ENCODE peak calls at places on chromosome 1, in eight cellular contexts. One of them, this sample, is unnamed.

GRCh38 chr1:220775238-220775853 is 11.4 kb upstream of the MTARC1 start:
- DNase-seq in neuronal stem cell: no peak
- DNase-seq in IMR-90: no peak
- DNase-seq in body of pancreas: peak; percentile 47
- DNase-seq in fibroblast of lung: peak; percentile 38
- DNase-seq in A673: peak; percentile 41
- DNase-seq in H9: peak; percentile 54
- DNase-seq in Caco-2: peak; percentile 69
- DNase-seq in this sample: no peak

GRCh38 chr1:174217787-174218574 is 58.7 kb downstream of the RABGAP1L start:
- DNase-seq in neuronal stem cell: peak; percentile 15
- DNase-seq in H9: no peak
- DNase-seq in A673: peak; percentile 60
- DNase-seq in IMR-90: peak; percentile 54
- DNase-seq in body of pancreas: no peak
- DNase-seq in Caco-2: peak; percentile 24
- DNase-seq in fibroblast of lung: peak; percentile 64
- DNase-seq in this sample: no peak

GRCh38 chr1:93702102-93702827 is 20.6 kb upstream of the BCAR3 start:
- DNase-seq in body of pancreas: no peak
- DNase-seq in fibroblast of lung: peak; percentile 26
- DNase-seq in IMR-90: no peak
- DNase-seq in A673: no peak
- DNase-seq in H9: peak; percentile 10
- DNase-seq in neuronal stem cell: no peak
- DNase-seq in Caco-2: no peak
- DNase-seq in this sample: no peak

GRCh38 chr1:31759266-31760023 is 4.7 kb downstream of the ADGRB2 start:
- DNase-seq in body of pancreas: no peak
- DNase-seq in IMR-90: peak; percentile 32
- DNase-seq in neuronal stem cell: no peak
- DNase-seq in H9: no peak
- DNase-seq in Caco-2: no peak
- DNase-seq in A673: no peak
- DNase-seq in fibroblast of lung: no peak
- DNase-seq in this sample: no peak

GRCh38 chr1:180501865-180502360 is 464 bp downstream of the ACBD6 start:
- DNase-seq in body of pancreas: peak; percentile 50
- DNase-seq in neuronal stem cell: no peak
- DNase-seq in A673: no peak
- DNase-seq in IMR-90: no peak
- DNase-seq in H9: peak; percentile 90
- DNase-seq in fibroblast of lung: no peak
- DNase-seq in Caco-2: no peak
- DNase-seq in this sample: no peak

GRCh38 chr1:87109012-87109411 is 194.6 kb downstream of the HS2ST1 start:
- DNase-seq in Caco-2: no peak
- DNase-seq in fibroblast of lung: no peak
- DNase-seq in IMR-90: peak; percentile 18
- DNase-seq in H9: no peak
- DNase-seq in A673: no peak
- DNase-seq in body of pancreas: no peak
- DNase-seq in neuronal stem cell: no peak
- DNase-seq in this sample: no peak

GRCh38 chr1:54486864-54487263 is 61.2 kb upstream of the ACOT11 start:
- DNase-seq in Caco-2: no peak
- DNase-seq in H9: no peak
- DNase-seq in neuronal stem cell: no peak
- DNase-seq in body of pancreas: no peak
- DNase-seq in IMR-90: no peak
- DNase-seq in A673: no peak
- DNase-seq in fibroblast of lung: no peak
- DNase-seq in this sample: no peak

GRCh38 chr1:44294588-44295007 is 60.5 kb downstream of the ERI3 start:
- DNase-seq in body of pancreas: no peak
- DNase-seq in A673: no peak
- DNase-seq in neuronal stem cell: no peak
- DNase-seq in H9: peak; percentile 73
- DNase-seq in Caco-2: peak; percentile 50
- DNase-seq in IMR-90: peak; percentile 79
- DNase-seq in fibroblast of lung: peak; percentile 76
- DNase-seq in this sample: peak; percentile 43

GRCh38 chr1:67339623-67340343 is 32.1 kb downstream of the IL12RB2 start:
- DNase-seq in body of pancreas: no peak
- DNase-seq in neuronal stem cell: no peak
- DNase-seq in H9: no peak
- DNase-seq in fibroblast of lung: peak; percentile 50
- DNase-seq in A673: no peak
- DNase-seq in IMR-90: peak; percentile 77
- DNase-seq in Caco-2: no peak
- DNase-seq in this sample: no peak

GRCh38 chr1:177243773-177244172 is 73.0 kb downstream of the BRINP2 start:
- DNase-seq in Caco-2: no peak
- DNase-seq in fibroblast of lung: no peak
- DNase-seq in neuronal stem cell: no peak
- DNase-seq in A673: no peak
- DNase-seq in H9: no peak
- DNase-seq in IMR-90: no peak
- DNase-seq in body of pancreas: no peak
- DNase-seq in this sample: no peak

GRCh38 chr1:232017057-232017456 is 390.5 kb downstream of the DISC1 start:
- DNase-seq in fibroblast of lung: peak; percentile 15
- DNase-seq in IMR-90: peak; percentile 15
- DNase-seq in neuronal stem cell: no peak
- DNase-seq in H9: no peak
- DNase-seq in body of pancreas: no peak
- DNase-seq in A673: no peak
- DNase-seq in Caco-2: no peak
- DNase-seq in this sample: no peak

GRCh38 chr1:108893141-108893530 is 16.4 kb downstream of the GPSM2 start:
- DNase-seq in neuronal stem cell: no peak
- DNase-seq in body of pancreas: no peak
- DNase-seq in IMR-90: peak; percentile 23
- DNase-seq in A673: no peak
- DNase-seq in fibroblast of lung: no peak
- DNase-seq in H9: no peak
- DNase-seq in Caco-2: no peak
- DNase-seq in this sample: no peak

GRCh38 chr1:77220687-77221463 is 1.6 kb upstream of the PIGK start:
- DNase-seq in fibroblast of lung: peak; percentile 64
- DNase-seq in body of pancreas: no peak
- DNase-seq in neuronal stem cell: no peak
- DNase-seq in A673: no peak
- DNase-seq in H9: no peak
- DNase-seq in IMR-90: peak; percentile 85
- DNase-seq in Caco-2: no peak
- DNase-seq in this sample: no peak

GRCh38 chr1:17485280-17485679 is 45.8 kb upstream of the RCC2 start:
- DNase-seq in body of pancreas: no peak
- DNase-seq in IMR-90: peak; percentile 10
- DNase-seq in H9: peak; percentile 70
- DNase-seq in Caco-2: peak; percentile 35
- DNase-seq in A673: peak; percentile 25
- DNase-seq in fibroblast of lung: peak; percentile 18
- DNase-seq in neuronal stem cell: no peak
- DNase-seq in this sample: no peak

GRCh38 chr1:202691846-202692245 is 18.4 kb downstream of the SYT2 start:
- DNase-seq in H9: no peak
- DNase-seq in IMR-90: no peak
- DNase-seq in neuronal stem cell: no peak
- DNase-seq in fibroblast of lung: no peak
- DNase-seq in Caco-2: no peak
- DNase-seq in A673: no peak
- DNase-seq in body of pancreas: no peak
- DNase-seq in this sample: no peak

GRCh38 chr1:15803380-15803779 is 4.1 kb downstream of the UQCRHL start:
- DNase-seq in Caco-2: no peak
- DNase-seq in body of pancreas: no peak
- DNase-seq in fibroblast of lung: peak; percentile 53
- DNase-seq in H9: peak; percentile 63
- DNase-seq in neuronal stem cell: no peak
- DNase-seq in IMR-90: peak; percentile 38
- DNase-seq in A673: peak; percentile 57
- DNase-seq in this sample: no peak

GRCh38 chr1:97392701-97393100 is 528.1 kb downstream of the DPYD start:
- DNase-seq in neuronal stem cell: no peak
- DNase-seq in Caco-2: no peak
- DNase-seq in fibroblast of lung: no peak
- DNase-seq in body of pancreas: no peak
- DNase-seq in IMR-90: no peak
- DNase-seq in A673: no peak
- DNase-seq in H9: no peak
- DNase-seq in this sample: no peak

GRCh38 chr1:200048244-200048643 is 20.7 kb downstream of the NR5A2 start:
- DNase-seq in H9: peak; percentile 97
- DNase-seq in body of pancreas: no peak
- DNase-seq in Caco-2: no peak
- DNase-seq in IMR-90: no peak
- DNase-seq in A673: no peak
- DNase-seq in neuronal stem cell: peak; percentile 24
- DNase-seq in fibroblast of lung: no peak
- DNase-seq in this sample: no peak

GRCh38 chr1:200053091-200053490 is 25.6 kb downstream of the NR5A2 start:
- DNase-seq in IMR-90: no peak
- DNase-seq in neuronal stem cell: no peak
- DNase-seq in fibroblast of lung: peak; percentile 48
- DNase-seq in H9: no peak
- DNase-seq in body of pancreas: no peak
- DNase-seq in Caco-2: no peak
- DNase-seq in A673: no peak
- DNase-seq in this sample: no peak

GRCh38 chr1:200053639-200054038 is 26.1 kb downstream of the NR5A2 start:
- DNase-seq in Caco-2: no peak
- DNase-seq in neuronal stem cell: no peak
- DNase-seq in fibroblast of lung: no peak
- DNase-seq in body of pancreas: peak; percentile 12
- DNase-seq in A673: no peak
- DNase-seq in IMR-90: peak; percentile 7
- DNase-seq in H9: no peak
- DNase-seq in this sample: no peak

GRCh38 chr1:200051620-200052019 is 24.1 kb downstream of the NR5A2 start:
- DNase-seq in A673: no peak
- DNase-seq in neuronal stem cell: no peak
- DNase-seq in H9: no peak
- DNase-seq in body of pancreas: no peak
- DNase-seq in Caco-2: no peak
- DNase-seq in IMR-90: no peak
- DNase-seq in fibroblast of lung: no peak
- DNase-seq in this sample: no peak
- H3K27me3 ChIP-seq in A673: peaks cover 23% of the 10 kb centered on the region
- H3K27me3 ChIP-seq in neuronal stem cell: no peaks in the 10 kb centered on the region
- H3K27me3 ChIP-seq in H9: no peaks in the 10 kb centered on the region
- H3K27me3 ChIP-seq in body of pancreas: no peaks in the 10 kb centered on the region
- H3K27me3 ChIP-seq in Caco-2: no peaks in the 10 kb centered on the region
- H3K27me3 ChIP-seq in IMR-90: peaks cover 4% of the 10 kb centered on the region
- H3K27me3 ChIP-seq in fibroblast of lung: peaks cover 2% of the 10 kb centered on the region
- H3K27me3 ChIP-seq in this sample: peaks cover 1% of the 10 kb centered on the region

DNA sequence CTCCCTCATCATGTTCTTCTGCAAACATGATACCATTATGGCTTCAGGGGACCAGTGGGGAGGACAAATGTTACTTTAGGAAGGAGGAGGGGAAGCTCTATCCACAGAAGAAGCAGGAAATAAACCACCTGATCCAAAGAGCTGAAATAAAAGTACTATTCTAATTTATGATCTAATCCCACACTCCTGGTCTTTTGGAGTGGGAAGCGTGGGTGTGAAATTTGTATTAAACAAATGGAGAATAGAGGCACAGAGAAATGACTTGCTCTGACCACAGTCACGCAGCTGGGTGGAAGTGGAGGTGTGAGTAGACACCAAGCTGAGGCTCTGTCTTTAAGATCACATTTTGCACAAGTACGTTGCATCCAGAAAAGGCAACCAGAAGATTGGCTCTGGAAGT is 14.5 kb upstream of the STUM start:
- DNase-seq in body of pancreas: no peak
- DNase-seq in IMR-90: no peak
- DNase-seq in neuronal stem cell: no peak
- DNase-seq in H9: no peak
- DNase-seq in Caco-2: no peak
- DNase-seq in A673: no peak
- DNase-seq in fibroblast of lung: no peak
- DNase-seq in this sample: no peak
- H3K27me3 ChIP-seq in body of pancreas: no peaks in the 10 kb centered on the region
- H3K27me3 ChIP-seq in IMR-90: peaks cover 19% of the 10 kb centered on the region
- H3K27me3 ChIP-seq in neuronal stem cell: peaks cover 21% of the 10 kb centered on the region
- H3K27me3 ChIP-seq in H9: no peaks in the 10 kb centered on the region
- H3K27me3 ChIP-seq in Caco-2: no peaks in the 10 kb centered on the region
- H3K27me3 ChIP-seq in A673: no peaks in the 10 kb centered on the region
- H3K27me3 ChIP-seq in fibroblast of lung: peaks cover 2% of the 10 kb centered on the region
- H3K27me3 ChIP-seq in this sample: no peaks in the 10 kb centered on the region

GRCh38 chr1:30011970-30012369 is 711.4 kb downstream of the MATN1 start:
- DNase-seq in Caco-2: no peak
- DNase-seq in neuronal stem cell: no peak
- DNase-seq in fibroblast of lung: no peak
- DNase-seq in A673: no peak
- DNase-seq in IMR-90: no peak
- DNase-seq in body of pancreas: no peak
- DNase-seq in H9: no peak
- DNase-seq in this sample: no peak
- H3K27me3 ChIP-seq in Caco-2: no peaks in the 10 kb centered on the region
- H3K27me3 ChIP-seq in neuronal stem cell: no peaks in the 10 kb centered on the region
- H3K27me3 ChIP-seq in fibroblast of lung: no peaks in the 10 kb centered on the region
- H3K27me3 ChIP-seq in A673: no peaks in the 10 kb centered on the region
- H3K27me3 ChIP-seq in IMR-90: no peaks in the 10 kb centered on the region
- H3K27me3 ChIP-seq in body of pancreas: no peaks in the 10 kb centered on the region
- H3K27me3 ChIP-seq in H9: no peaks in the 10 kb centered on the region
- H3K27me3 ChIP-seq in this sample: no peaks in the 10 kb centered on the region

GRCh38 chr1:71693581-71693980 is 588.8 kb downstream of the NEGR1 start:
- DNase-seq in neuronal stem cell: no peak
- DNase-seq in fibroblast of lung: no peak
- DNase-seq in H9: no peak
- DNase-seq in Caco-2: no peak
- DNase-seq in A673: no peak
- DNase-seq in IMR-90: no peak
- DNase-seq in body of pancreas: no peak
- DNase-seq in this sample: no peak
- H3K27me3 ChIP-seq in neuronal stem cell: no peaks in the 10 kb centered on the region
- H3K27me3 ChIP-seq in fibroblast of lung: no peaks in the 10 kb centered on the region
- H3K27me3 ChIP-seq in H9: no peaks in the 10 kb centered on the region
- H3K27me3 ChIP-seq in Caco-2: no peaks in the 10 kb centered on the region
- H3K27me3 ChIP-seq in A673: no peaks in the 10 kb centered on the region
- H3K27me3 ChIP-seq in IMR-90: no peaks in the 10 kb centered on the region
- H3K27me3 ChIP-seq in body of pancreas: no peaks in the 10 kb centered on the region
- H3K27me3 ChIP-seq in this sample: no peaks in the 10 kb centered on the region